ENCODE peak calls at places on chromosome X, in six cellular contexts. B is left colon; L is naive thymus-derived CD8-positive, alpha-beta T cell; R is Panc1; V is CD4-positive, alpha-beta T cell; Y is activated T-helper 17 cell treated with anti-CD3 and anti-CD28 coated beads, Interleukin-2, amount 50 U/mL, for 72 hours. H is an unnamed sample.

GRCh38 chrX:123088331-123088730 is 95.7 kb upstream of the GRIA3 start:
- ATAC-seq in B (no peak), V (no peak), Y (no peak), R (no peak), L (no peak), H (no peak)

GRCh38 chrX:47112316-47112954 is 32.1 kb downstream of the NDUFB11 start:
- ATAC-seq in B (no peak), V (no peak), Y (no peak), R (peak), L (no peak), H (no peak)

GRCh38 chrX:74527344-74527743 is 87.1 kb downstream of the RLIM start:
- ATAC-seq in V (no peak), L (no peak), R (no peak), Y (no peak), B (no peak), H (no peak)

GRCh38 chrX:45872480-45872879 is 671.8 kb upstream of the DIPK2B start:
- ATAC-seq in L (no peak), B (no peak), V (no peak), R (no peak), Y (no peak), H (no peak)

GRCh38 chrX:39773923-39774803 is 323.6 kb downstream of the BCOR start:
- ATAC-seq in V (peak), Y (peak), B (no peak), R (no peak), L (peak), H (no peak)

GRCh38 chrX:137052641-137053235 is 18.9 kb upstream of the GPR101 start:
- ATAC-seq in V (peak), Y (peak), B (no peak), R (peak), L (peak), H (no peak)

GRCh38 chrX:2875798-2876399 is 47.2 kb downstream of the GYG2 start:
- ATAC-seq in V (no peak), R (no peak), L (no peak), B (peak), Y (no peak), H (no peak)

GRCh38 chrX:23662853-23663252 is 4.4 kb upstream of the PRDX4 start:
- ATAC-seq in L (no peak), V (no peak), B (no peak), R (no peak), Y (peak), H (no peak)

GRCh38 chrX:1727531-1728027 is 112.7 kb downstream of the ASMT start:
- ATAC-seq in Y (no peak), L (no peak), B (no peak), V (no peak), R (peak), H (no peak)

GRCh38 chrX:20545538-20545937 is 278.8 kb upstream of the RPS6KA3 start:
- ATAC-seq in R (no peak), L (no peak), Y (no peak), V (no peak), B (no peak), H (no peak)

GRCh38 chrX:13754765-13755164 is 20.2 kb downstream of the OFD1 start:
- ATAC-seq in B (no peak), V (no peak), Y (no peak), L (no peak), R (no peak), H (no peak)

GRCh38 chrX:10110984-10111363 is 45.8 kb upstream of the CLCN4 start:
- ATAC-seq in Y (peak), B (peak), V (peak), L (peak), R (no peak), H (no peak)

GRCh38 chrX:67604979-67605703 is 61.3 kb downstream of the AR start:
- ATAC-seq in L (no peak), R (no peak), Y (no peak), V (no peak), B (no peak), H (peak)

GRCh38 chrX:51894697-51895336 is 1.4 kb downstream of the MAGED1 start:
- ATAC-seq in Y (no peak), L (peak), B (no peak), R (no peak), V (no peak), H (no peak)

GRCh38 chrX:103539695-103540094 is 20.4 kb upstream of the RAB40A start:
- ATAC-seq in V (no peak), L (no peak), B (no peak), R (no peak), Y (no peak), H (peak)

H was measured in gastroesophageal sphincter.